ENCODE peak calls at places on chromosomes 13 and 19, in five cellular contexts. B is H1, E is HEK293T, U is HepG2, W is GM12878. T is an unnamed sample.

GRCh38 chr19:15448778-15449619 is 757 bp downstream of the WIZ start:
- DNase-seq in E (no peak), B (no peak), U (no peak), W (no peak), T (no peak)

GRCh38 chr19:31071157-31071855 is 277.9 kb downstream of the TSHZ3 start:
- DNase-seq in B (no peak), W (no peak), U (no peak), E (no peak), T (no peak)

GRCh38 chr19:31340059-31341025 is 8.9 kb downstream of the TSHZ3 start:
- DNase-seq in E (no peak), B (no peak), W (no peak), U (no peak), T (no peak)

GRCh38 chr13:44234566-44234965 is 139.1 kb upstream of the SERP2 start:
- DNase-seq in E (no peak), U (no peak), B (no peak), W (no peak), T (no peak)

GRCh38 chr13:20495087-20496023 is 30.3 kb downstream of the CRYL1 start:
- DNase-seq in E (peak; percentile 34), B (no peak), W (peak; percentile 40), U (peak; percentile 66), T (no peak)

GRCh38 chr13:30339721-30340366 is 32.5 kb upstream of the KATNAL1 start:
- DNase-seq in U (no peak), E (no peak), W (no peak), B (no peak), T (no peak)

GRCh38 chr13:40495620-40496001 is 170.8 kb downstream of the FOXO1 start:
- DNase-seq in W (no peak), U (peak; percentile 32), B (no peak), E (no peak), T (no peak)

GRCh38 chr13:35630551-35631275 is 154.2 kb upstream of the MAB21L1 start:
- DNase-seq in B (no peak), W (no peak), E (peak; percentile 52), U (peak; percentile 52), T (peak; percentile 15)

GRCh38 chr13:103066991-103067390 is 774 bp upstream of the SLC10A2 start:
- DNase-seq in U (no peak), B (no peak), E (no peak), W (no peak), T (no peak)

GRCh38 chr19:4913996-4914735 is 4.9 kb downstream of the UHRF1 start:
- DNase-seq in W (no peak), U (no peak), E (no peak), B (no peak), T (no peak)

GRCh38 chr13:102816633-102817032 is 17.7 kb downstream of the BIVM start:
- DNase-seq in B (no peak), U (no peak), W (no peak), E (no peak), T (no peak)

GRCh38 chr13:113784645-113785024 is 25.6 kb downstream of the TMEM255B start:
- DNase-seq in U (no peak), E (no peak), B (no peak), W (no peak), T (no peak)

DNA sequence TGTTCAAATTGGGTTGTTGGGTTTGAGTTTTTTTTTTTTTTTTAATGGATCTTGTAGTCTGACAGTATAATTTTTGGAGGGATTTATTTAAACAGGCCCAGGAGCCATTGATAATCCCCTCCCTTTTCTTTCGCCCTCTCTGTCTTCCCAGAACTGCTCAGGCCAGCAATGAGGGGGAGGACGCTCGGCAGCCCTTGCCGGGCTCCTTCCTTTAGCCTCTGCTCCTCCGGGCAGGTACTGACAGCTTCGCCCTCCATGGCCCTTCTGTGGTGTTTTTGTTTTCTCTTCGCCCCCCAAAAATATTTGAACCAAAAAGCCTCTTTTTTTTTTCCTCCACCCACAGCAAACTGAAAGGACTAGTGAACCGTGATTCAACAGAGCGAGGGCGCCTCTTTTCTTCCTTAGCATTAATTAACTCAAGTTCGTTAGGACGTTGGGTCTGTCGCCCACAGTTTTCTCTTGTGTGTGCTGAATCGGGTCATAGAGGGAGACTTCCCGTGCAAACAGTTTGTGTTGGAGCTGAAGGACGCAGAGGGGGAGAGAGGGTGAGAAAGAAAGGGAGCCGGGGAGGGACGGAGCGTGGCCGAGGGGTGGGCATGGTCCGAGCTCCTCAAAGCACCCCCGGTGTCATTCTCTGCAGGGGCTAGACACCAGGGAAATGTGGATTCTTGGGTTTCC is 21.5 kb downstream of the NFIX start:
- DNase-seq in E (no peak), U (no peak), W (no peak), B (no peak), T (no peak)
- TF ChIP-seq SUZ12 in E (no peak), U (no peak), W (no peak), B (no peak), T (peak; percentile 82)

GRCh38 chr19:34998777-34999497 is 1.2 kb upstream of the GRAMD1A start:
- DNase-seq in B (no peak), E (no peak), W (no peak), U (peak; percentile 23), T (peak; percentile 54)
- TF ChIP-seq SUZ12 in B (no peak), E (no peak), W (no peak), U (no peak), T (no peak)

GRCh38 chr13:99542788-99543406 is 41.6 kb downstream of the TM9SF2 start:
- DNase-seq in W (peak; percentile 92), E (no peak), B (no peak), U (no peak), T (no peak)
- TF ChIP-seq SUZ12 in W (no peak), E (no peak), B (no peak), U (no peak), T (no peak)

DNA sequence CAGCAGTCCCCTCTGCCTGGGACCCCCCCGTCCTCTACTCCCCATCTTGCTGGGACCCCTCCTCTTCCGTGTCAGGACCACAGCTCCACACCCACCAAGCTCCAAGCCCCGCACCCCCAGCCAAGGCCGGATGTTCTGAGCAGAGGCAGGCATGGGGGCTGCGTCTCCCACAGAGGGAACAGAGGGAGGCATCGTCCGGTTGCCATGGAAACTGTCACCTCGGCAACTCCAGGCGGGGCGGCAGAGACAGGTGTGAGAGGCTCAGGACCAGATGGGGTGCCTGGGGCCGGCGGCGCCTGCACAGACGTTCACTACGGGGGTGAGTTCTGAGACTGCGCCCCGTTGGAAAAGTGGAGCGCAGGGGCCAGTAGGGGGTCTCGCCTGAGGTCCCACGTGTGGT is 5.4 kb downstream of the RNU6-9 start:
- DNase-seq in W (no peak), E (no peak), U (no peak), B (no peak), T (no peak)
- TF ChIP-seq SUZ12 in W (no peak), E (no peak), U (no peak), B (no peak), T (no peak)

GRCh38 chr19:18793144-18794028 is 2.3 kb upstream of the COMP start:
- DNase-seq in U (no peak), W (no peak), E (no peak), B (no peak), T (no peak)
- TF ChIP-seq SUZ12 in U (no peak), W (no peak), E (no peak), B (no peak), T (no peak)

DNA sequence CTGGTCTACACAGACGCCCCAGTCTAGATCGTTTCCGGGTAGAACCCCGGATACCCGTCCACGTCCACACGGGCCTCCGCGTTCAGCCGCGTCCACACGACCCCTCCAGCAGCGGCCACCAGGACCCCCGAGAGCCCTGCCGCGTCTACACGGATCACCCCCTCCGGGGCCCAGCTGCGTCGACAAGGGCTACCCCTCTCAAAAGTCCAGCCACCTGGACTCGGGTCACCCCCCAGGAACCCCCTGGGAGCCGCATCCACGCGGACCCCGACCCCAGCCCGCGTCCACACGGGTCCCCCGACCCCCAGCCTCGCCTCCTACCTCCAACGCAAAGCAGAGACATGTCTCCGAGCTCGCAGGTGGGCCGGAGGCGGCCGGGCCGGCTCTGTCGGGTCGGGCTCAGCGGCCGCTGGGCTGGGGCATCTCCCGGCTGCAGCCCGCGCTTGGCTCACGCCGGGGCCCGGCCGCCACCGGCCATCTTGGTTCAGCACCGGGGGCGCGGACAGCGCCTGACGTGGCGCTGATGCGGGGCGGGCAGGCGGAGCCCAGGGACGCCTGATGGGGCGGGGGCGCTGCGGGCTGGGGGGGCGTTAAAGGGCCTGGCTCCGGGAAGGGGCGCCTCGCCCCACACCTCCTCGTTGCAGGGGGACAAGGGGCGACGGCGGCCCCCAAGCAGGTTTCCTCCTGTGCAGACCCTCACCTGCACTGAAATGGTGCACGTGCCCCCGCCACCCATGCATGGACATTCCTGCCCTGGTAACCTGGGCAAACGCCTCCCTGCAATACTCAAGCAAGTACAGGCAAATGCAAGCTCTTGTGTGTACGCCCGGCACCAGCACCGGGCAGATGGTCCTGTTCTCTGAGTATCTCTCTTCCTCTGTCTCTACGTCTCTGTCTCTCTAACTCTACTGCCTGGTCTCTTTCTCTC is at the start of gene UNC13A:
- DNase-seq in U (no peak), B (no peak), E (peak; percentile 83), W (no peak), T (no peak)
- TF ChIP-seq SUZ12 in U (no peak), B (no peak), E (no peak), W (peak; percentile 73), T (no peak)

GRCh38 chr13:100922599-100922998 is 248.0 kb upstream of the TMTC4 start:
- DNase-seq in E (no peak), B (no peak), W (no peak), U (no peak), T (no peak)

GRCh38 chr13:100916943-100917342 is 242.3 kb upstream of the TMTC4 start:
- DNase-seq in U (no peak), W (no peak), E (no peak), B (no peak), T (no peak)

DNA sequence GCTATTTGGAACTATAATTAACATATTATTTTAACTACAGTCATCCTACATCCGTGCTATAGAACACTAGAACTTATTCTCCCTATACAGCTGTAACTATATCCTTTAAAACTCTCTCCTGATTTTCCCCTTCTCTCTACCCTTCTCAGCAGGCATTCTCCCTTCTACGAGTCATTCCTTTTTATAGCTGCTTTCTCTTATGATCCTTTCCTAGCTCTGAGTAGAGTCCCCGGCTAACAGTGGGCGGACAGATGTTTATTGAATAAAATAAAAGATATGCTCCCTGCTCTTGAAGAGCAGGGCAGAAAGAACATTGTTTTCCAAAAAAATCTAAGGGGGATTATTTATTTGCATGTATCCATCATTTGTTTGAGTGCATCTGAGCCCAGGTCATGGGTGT is 246.5 kb upstream of the TMTC4 start:
- DNase-seq in W (no peak), E (no peak), U (no peak), B (no peak), T (no peak)
- TF ChIP-seq SUZ12 in W (no peak), E (no peak), U (no peak), B (no peak), T (no peak)